ENCODE peak calls at places on chromosomes 7 and 10, in five cellular contexts. Q, P, C, X and R are unnamed samples.

GRCh38 chr7:99108615-99109014 is 35.3 kb downstream of the SMURF1 start:
- DNase-seq in Q (no peak), P (no peak), C (no peak), X (no peak), R (peak; percentile 44)

GRCh38 chr7:28996836-28997235 is 38.7 kb upstream of the TRIL start:
- DNase-seq in Q (no peak), P (no peak), C (no peak), X (no peak), R (no peak)

GRCh38 chr10:44385726-44386438 is 985 bp upstream of the CXCL12 start:
- DNase-seq in Q (no peak), P (peak; percentile 44), C (no peak), X (peak; percentile 83), R (no peak)

GRCh38 chr10:81806842-81807241 is 68.2 kb upstream of the NRG3 start:
- DNase-seq in Q (no peak), P (no peak), C (no peak), X (no peak), R (no peak)

GRCh38 chr10:124605856-124606812 is 138.0 kb downstream of the FAM53B start:
- DNase-seq in Q (no peak), P (peak; percentile 6), C (no peak), X (peak; percentile 74), R (no peak)

GRCh38 chr7:134627109-134627774 is 19.4 kb upstream of the BPGM start:
- DNase-seq in Q (no peak), P (no peak), C (no peak), X (no peak), R (no peak)

GRCh38 chr10:130824230-130825014 is 487.1 kb downstream of the TCERG1L start:
- DNase-seq in Q (no peak), P (no peak), C (no peak), X (no peak), R (no peak)

GRCh38 chr10:93110472-93111146 is 36.9 kb downstream of the CYP26A1 start:
- DNase-seq in Q (no peak), P (no peak), C (no peak), X (no peak), R (no peak)

GRCh38 chr7:31043035-31043434 is 9.1 kb upstream of the ADCYAP1R1 start:
- DNase-seq in Q (no peak), P (no peak), C (no peak), X (no peak), R (no peak)

GRCh38 chr7:150811-151221 is 41.6 kb upstream of the FAM20C start:
- DNase-seq in Q (no peak), P (no peak), C (no peak), X (peak; percentile 56), R (no peak)

GRCh38 chr7:82823073-82823472 is 339.6 kb downstream of the PCLO start:
- DNase-seq in Q (no peak), P (no peak), C (no peak), X (no peak), R (no peak)

GRCh38 chr7:148982596-148983219 is 45.6 kb downstream of the PDIA4 start:
- DNase-seq in Q (no peak), P (no peak), C (no peak), X (no peak), R (peak; percentile 77)

GRCh38 chr10:62373995-62374861 is at the start of gene ZNF365:
- DNase-seq in Q (peak; percentile 36), P (peak; percentile 16), C (peak; percentile 50), X (peak; percentile 89), R (peak; percentile 77)

GRCh38 chr7:18276380-18276779 is 219.2 kb upstream of the HDAC9 start:
- DNase-seq in Q (no peak), P (no peak), C (no peak), X (no peak), R (no peak)

GRCh38 chr7:90910136-90910535 is 314.0 kb downstream of the CDK14 start:
- DNase-seq in Q (no peak), P (no peak), C (no peak), X (no peak), R (no peak)

GRCh38 chr7:45181991-45182855 is 24.6 kb downstream of the RAMP3 start:
- DNase-seq in Q (no peak), P (no peak), C (no peak), X (no peak), R (no peak)

GRCh38 chr10:15211464-15211979 is 43.0 kb upstream of the NMT2 start:
- DNase-seq in Q (no peak), P (no peak), C (no peak), X (no peak), R (peak; percentile 56)

GRCh38 chr7:101108330-101108857 is 18.5 kb upstream of the SERPINE1 start:
- DNase-seq in Q (no peak), P (peak; percentile 64), C (no peak), X (no peak), R (no peak)

GRCh38 chr10:63720072-63720537 is 198.9 kb downstream of the REEP3 start:
- DNase-seq in Q (peak; percentile 44), P (no peak), C (peak; percentile 66), X (no peak), R (peak; percentile 81)

GRCh38 chr7:105581066-105581811 is at the start of gene EFCAB10:
- DNase-seq in Q (peak; percentile 23), P (peak; percentile 51), C (peak; percentile 18), X (peak; percentile 90), R (peak; percentile 39)

GRCh38 chr7:156156734-156157408 is 344.6 kb upstream of the SHH start:
- DNase-seq in Q (no peak), P (no peak), C (no peak), X (peak; percentile 56), R (peak; percentile 1)

GRCh38 chr7:44966731-44967538 is 11.9 kb downstream of the MYO1G start:
- DNase-seq in Q (no peak), P (no peak), C (no peak), X (no peak), R (no peak)

GRCh38 chr10:44300666-44301649 is 83.9 kb downstream of the CXCL12 start:
- DNase-seq in Q (no peak), P (no peak), C (no peak), X (no peak), R (peak; percentile 95)

GRCh38 chr10:30858499-30858898 is 173.2 kb downstream of the ZNF438 start:
- DNase-seq in Q (no peak), P (no peak), C (no peak), X (no peak), R (peak; percentile 35)

GRCh38 chr7:116576350-116577319 is 51.8 kb downstream of the CAV1 start:
- DNase-seq in Q (no peak), P (no peak), C (no peak), X (no peak), R (peak; percentile 68)

GRCh38 chr10:14374745-14375445 is 44.2 kb upstream of the FRMD4A start:
- DNase-seq in Q (no peak), P (no peak), C (no peak), X (no peak), R (no peak)

GRCh38 chr7:54349259-54349658 is 192.9 kb upstream of the VSTM2A start:
- DNase-seq in Q (no peak), P (no peak), C (no peak), X (no peak), R (no peak)

DNA sequence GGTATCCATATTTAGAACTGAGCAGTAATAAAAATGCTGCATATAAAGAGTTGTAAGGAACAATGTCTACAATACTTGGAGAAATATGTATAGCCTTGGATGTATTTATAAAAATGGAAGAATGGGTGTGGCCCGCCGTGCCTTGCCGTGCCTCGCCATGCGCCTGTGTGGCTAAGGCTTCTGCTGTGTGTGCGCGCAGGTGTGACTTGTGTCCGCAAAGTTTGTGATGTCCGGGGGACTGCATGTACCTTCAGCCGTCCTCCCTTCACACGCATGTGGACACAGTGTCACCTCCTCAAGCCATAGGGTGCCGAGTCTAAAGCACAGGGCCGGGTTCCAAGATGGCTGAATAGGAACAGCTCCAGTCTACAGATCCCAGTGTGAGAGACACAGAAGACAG is 9.8 kb downstream of the SAMD9 start:
- DNase-seq in Q (no peak), P (no peak), C (no peak), X (peak; percentile 47), R (no peak)
- H3K36me3 ChIP-seq in Q (peaks cover 49% of the 10 kb centered on the region), P (peaks cover 68% of the 10 kb centered on the region), C (peaks cover 50% of the 10 kb centered on the region), X (peaks cover 7% of the 10 kb centered on the region), R (peaks cover 30% of the 10 kb centered on the region)

GRCh38 chr7:143419880-143420279 is 11.2 kb upstream of the EPHA1 start:
- DNase-seq in Q (no peak), P (no peak), C (no peak), X (no peak), R (no peak)

GRCh38 chr7:143418681-143419458 is 10.2 kb upstream of the EPHA1 start:
- DNase-seq in Q (no peak), P (no peak), C (no peak), X (no peak), R (no peak)

GRCh38 chr7:143417734-143418378 is 9.2 kb upstream of the EPHA1 start:
- DNase-seq in Q (no peak), P (no peak), C (no peak), X (no peak), R (no peak)

GRCh38 chr7:143426479-143427142 is 16.6 kb upstream of the TAS2R60 start:
- DNase-seq in Q (no peak), P (no peak), C (no peak), X (no peak), R (no peak)

GRCh38 chr7:143422033-143422432 is 13.4 kb upstream of the EPHA1 start:
- DNase-seq in Q (no peak), P (no peak), C (no peak), X (no peak), R (no peak)
- H3K27me3 ChIP-seq in Q (no peaks in the 10 kb centered on the region), P (no peaks in the 10 kb centered on the region), C (no peaks in the 10 kb centered on the region), X (no peaks in the 10 kb centered on the region), R (no peaks in the 10 kb centered on the region)

DNA sequence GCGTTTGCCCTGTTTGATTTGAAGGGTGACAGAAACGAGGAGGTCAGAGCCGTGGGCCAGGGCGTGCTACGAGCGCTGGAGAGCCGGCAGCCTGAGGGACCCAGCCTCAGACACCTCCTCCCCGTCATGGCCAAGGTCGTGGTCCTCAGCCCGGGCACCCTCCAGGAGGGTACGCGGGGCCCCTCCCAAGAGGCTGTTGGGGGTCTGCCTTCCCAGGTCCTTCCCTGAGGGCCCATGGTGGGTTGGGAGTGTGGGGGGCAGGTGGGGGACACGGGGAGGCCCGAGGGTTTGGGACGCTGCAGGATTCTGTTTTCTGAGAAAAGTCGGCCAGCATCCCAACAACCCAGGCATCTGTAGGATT is 7.8 kb downstream of the AP5Z1 start:
- DNase-seq in Q (no peak), P (no peak), C (no peak), X (no peak), R (no peak)
- H3K36me3 ChIP-seq in Q (peaks cover 76% of the 10 kb centered on the region), P (peaks cover 88% of the 10 kb centered on the region), C (peaks cover 65% of the 10 kb centered on the region), X (peaks cover 24% of the 10 kb centered on the region), R (peaks cover 79% of the 10 kb centered on the region)

GRCh38 chr7:25860882-25861228 is 291.1 kb upstream of the NFE2L3 start:
- DNase-seq in Q (no peak), P (no peak), C (no peak), X (no peak), R (no peak)
- H3K27me3 ChIP-seq in Q (peaks cover 85% of the 10 kb centered on the region), P (peaks cover 98% of the 10 kb centered on the region), C (peaks cover 96% of the 10 kb centered on the region), X (peaks cover 59% of the 10 kb centered on the region), R (peaks cover 28% of the 10 kb centered on the region)

GRCh38 chr7:66553001-66553400 is 75.7 kb upstream of the KCTD7 start:
- DNase-seq in Q (no peak), P (no peak), C (no peak), X (no peak), R (no peak)
- H3K36me3 ChIP-seq in Q (peaks cover 26% of the 10 kb centered on the region), P (peaks cover 90% of the 10 kb centered on the region), C (peaks cover 40% of the 10 kb centered on the region), X (peaks cover 3% of the 10 kb centered on the region), R (peaks cover 69% of the 10 kb centered on the region)

DNA sequence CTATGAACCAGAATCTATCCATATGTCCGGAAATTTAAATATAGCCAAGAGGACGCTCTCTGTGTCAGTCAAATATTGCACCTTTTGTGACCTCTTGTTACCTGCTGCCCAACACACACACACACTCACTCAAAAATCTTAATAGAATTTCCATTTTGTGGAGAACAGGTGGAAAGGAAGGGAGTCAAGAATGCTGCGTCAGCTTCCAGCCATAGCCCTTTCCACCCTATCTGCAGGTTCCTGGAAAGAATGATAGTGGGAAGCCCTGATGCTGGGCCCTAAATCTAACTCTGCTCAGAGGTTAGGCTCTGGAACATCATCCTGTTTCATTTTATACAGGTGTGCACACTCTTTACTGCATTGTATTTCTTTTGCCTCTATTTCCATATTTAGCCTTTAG is 9.6 kb upstream of the GPNMB start:
- DNase-seq in Q (no peak), P (no peak), C (no peak), X (no peak), R (no peak)
- H3K27me3 ChIP-seq in Q (peaks cover 3% of the 10 kb centered on the region), P (no peaks in the 10 kb centered on the region), C (no peaks in the 10 kb centered on the region), X (no peaks in the 10 kb centered on the region), R (no peaks in the 10 kb centered on the region)